ENCODE peak calls at places on chromosome 4, in seven cellular contexts. One of them, this sample, is unnamed.

GRCh38 chr4:132063829-132064228 is 1085.3 kb upstream of the PCDH10 start:
- DNase-seq in osteoblast: no peak
- DNase-seq in fibroblast of pulmonary artery: peak; percentile 84
- DNase-seq in heart right ventricle: no peak
- DNase-seq in esophagus muscularis mucosa: no peak
- DNase-seq in AG09309: no peak
- DNase-seq in AG10803: no peak
- DNase-seq in this sample: no peak

GRCh38 chr4:87049508-87049907 is 114.7 kb downstream of the AFF1 start:
- DNase-seq in fibroblast of pulmonary artery: no peak
- DNase-seq in heart right ventricle: no peak
- DNase-seq in osteoblast: no peak
- DNase-seq in esophagus muscularis mucosa: peak; percentile 57
- DNase-seq in AG10803: no peak
- DNase-seq in AG09309: no peak
- DNase-seq in this sample: no peak

GRCh38 chr4:150673793-150674192 is 91.8 kb downstream of the MAB21L2 start:
- DNase-seq in AG10803: no peak
- DNase-seq in fibroblast of pulmonary artery: no peak
- DNase-seq in AG09309: no peak
- DNase-seq in esophagus muscularis mucosa: no peak
- DNase-seq in heart right ventricle: no peak
- DNase-seq in osteoblast: no peak
- DNase-seq in this sample: no peak

GRCh38 chr4:75679876-75680575 is 6.8 kb upstream of the G3BP2 start:
- DNase-seq in fibroblast of pulmonary artery: no peak
- DNase-seq in esophagus muscularis mucosa: no peak
- DNase-seq in heart right ventricle: no peak
- DNase-seq in AG09309: no peak
- DNase-seq in AG10803: no peak
- DNase-seq in osteoblast: no peak
- DNase-seq in this sample: no peak

GRCh38 chr4:169571435-169571834 is 40.9 kb downstream of the NEK1 start:
- DNase-seq in heart right ventricle: no peak
- DNase-seq in fibroblast of pulmonary artery: no peak
- DNase-seq in esophagus muscularis mucosa: no peak
- DNase-seq in AG10803: no peak
- DNase-seq in AG09309: no peak
- DNase-seq in osteoblast: no peak
- DNase-seq in this sample: no peak

GRCh38 chr4:19514276-19515070 is 737.2 kb upstream of the SLIT2 start:
- DNase-seq in osteoblast: no peak
- DNase-seq in heart right ventricle: no peak
- DNase-seq in AG09309: no peak
- DNase-seq in fibroblast of pulmonary artery: no peak
- DNase-seq in AG10803: peak; percentile 17
- DNase-seq in esophagus muscularis mucosa: no peak
- DNase-seq in this sample: no peak

GRCh38 chr4:88613417-88613875 is 21.2 kb downstream of the HERC3 start:
- DNase-seq in AG10803: no peak
- DNase-seq in fibroblast of pulmonary artery: peak; percentile 32
- DNase-seq in AG09309: no peak
- DNase-seq in osteoblast: no peak
- DNase-seq in esophagus muscularis mucosa: no peak
- DNase-seq in heart right ventricle: no peak
- DNase-seq in this sample: peak; percentile 47

GRCh38 chr4:38674206-38675144 is 10.5 kb downstream of the KLF3 start:
- DNase-seq in AG10803: peak; percentile 22
- DNase-seq in AG09309: no peak
- DNase-seq in osteoblast: peak; percentile 56
- DNase-seq in fibroblast of pulmonary artery: peak; percentile 36
- DNase-seq in esophagus muscularis mucosa: peak; percentile 86
- DNase-seq in heart right ventricle: no peak
- DNase-seq in this sample: no peak

GRCh38 chr4:185219551-185220344 is 10.3 kb downstream of the SNX25 start:
- DNase-seq in osteoblast: no peak
- DNase-seq in fibroblast of pulmonary artery: peak; percentile 83
- DNase-seq in AG09309: peak; percentile 74
- DNase-seq in heart right ventricle: peak; percentile 25
- DNase-seq in AG10803: peak; percentile 91
- DNase-seq in esophagus muscularis mucosa: peak; percentile 89
- DNase-seq in this sample: no peak

GRCh38 chr4:150297861-150298474 is 219.7 kb downstream of the DCLK2 start:
- DNase-seq in heart right ventricle: no peak
- DNase-seq in fibroblast of pulmonary artery: peak; percentile 86
- DNase-seq in AG09309: no peak
- DNase-seq in AG10803: peak; percentile 66
- DNase-seq in osteoblast: no peak
- DNase-seq in esophagus muscularis mucosa: no peak
- DNase-seq in this sample: peak; percentile 36

GRCh38 chr4:20194079-20195013 is 57.4 kb upstream of the SLIT2 start:
- DNase-seq in AG09309: peak; percentile 69
- DNase-seq in esophagus muscularis mucosa: no peak
- DNase-seq in AG10803: peak; percentile 89
- DNase-seq in osteoblast: peak; percentile 56
- DNase-seq in heart right ventricle: no peak
- DNase-seq in fibroblast of pulmonary artery: peak; percentile 92
- DNase-seq in this sample: no peak

GRCh38 chr4:120801171-120801758 is 121.3 kb downstream of the PRDM5 start:
- DNase-seq in osteoblast: peak; percentile 87
- DNase-seq in heart right ventricle: peak; percentile 26
- DNase-seq in fibroblast of pulmonary artery: peak; percentile 80
- DNase-seq in esophagus muscularis mucosa: no peak
- DNase-seq in AG10803: peak; percentile 70
- DNase-seq in AG09309: peak; percentile 25
- DNase-seq in this sample: no peak

GRCh38 chr4:139367421-139368090 is 65.3 kb upstream of the NDUFC1 start:
- DNase-seq in heart right ventricle: no peak
- DNase-seq in osteoblast: peak; percentile 66
- DNase-seq in AG09309: peak; percentile 45
- DNase-seq in fibroblast of pulmonary artery: peak; percentile 50
- DNase-seq in AG10803: peak; percentile 36
- DNase-seq in esophagus muscularis mucosa: no peak
- DNase-seq in this sample: no peak

GRCh38 chr4:105641876-105642275 is 66.6 kb downstream of the INTS12 start:
- DNase-seq in esophagus muscularis mucosa: no peak
- DNase-seq in AG10803: no peak
- DNase-seq in heart right ventricle: no peak
- DNase-seq in osteoblast: no peak
- DNase-seq in fibroblast of pulmonary artery: no peak
- DNase-seq in AG09309: no peak
- DNase-seq in this sample: no peak

GRCh38 chr4:172822322-172822721 is 346.3 kb upstream of the GALNT7 start:
- DNase-seq in osteoblast: no peak
- DNase-seq in AG10803: no peak
- DNase-seq in heart right ventricle: no peak
- DNase-seq in AG09309: no peak
- DNase-seq in fibroblast of pulmonary artery: no peak
- DNase-seq in esophagus muscularis mucosa: no peak
- DNase-seq in this sample: no peak

GRCh38 chr4:42417491-42417890 is 20.2 kb downstream of the SHISA3 start:
- DNase-seq in osteoblast: no peak
- DNase-seq in AG09309: no peak
- DNase-seq in heart right ventricle: no peak
- DNase-seq in esophagus muscularis mucosa: no peak
- DNase-seq in AG10803: no peak
- DNase-seq in fibroblast of pulmonary artery: peak; percentile 32
- DNase-seq in this sample: no peak

GRCh38 chr4:145375416-145375815 is 106.2 kb upstream of the SMAD1 start:
- DNase-seq in osteoblast: no peak
- DNase-seq in AG09309: no peak
- DNase-seq in AG10803: no peak
- DNase-seq in fibroblast of pulmonary artery: no peak
- DNase-seq in esophagus muscularis mucosa: no peak
- DNase-seq in heart right ventricle: no peak
- DNase-seq in this sample: no peak

GRCh38 chr4:7335363-7336066 is 99.2 kb downstream of the PSAPL1 start:
- DNase-seq in osteoblast: peak; percentile 96
- DNase-seq in AG10803: peak; percentile 27
- DNase-seq in heart right ventricle: peak; percentile 67
- DNase-seq in AG09309: no peak
- DNase-seq in fibroblast of pulmonary artery: peak; percentile 29
- DNase-seq in esophagus muscularis mucosa: no peak
- DNase-seq in this sample: peak; percentile 70

DNA sequence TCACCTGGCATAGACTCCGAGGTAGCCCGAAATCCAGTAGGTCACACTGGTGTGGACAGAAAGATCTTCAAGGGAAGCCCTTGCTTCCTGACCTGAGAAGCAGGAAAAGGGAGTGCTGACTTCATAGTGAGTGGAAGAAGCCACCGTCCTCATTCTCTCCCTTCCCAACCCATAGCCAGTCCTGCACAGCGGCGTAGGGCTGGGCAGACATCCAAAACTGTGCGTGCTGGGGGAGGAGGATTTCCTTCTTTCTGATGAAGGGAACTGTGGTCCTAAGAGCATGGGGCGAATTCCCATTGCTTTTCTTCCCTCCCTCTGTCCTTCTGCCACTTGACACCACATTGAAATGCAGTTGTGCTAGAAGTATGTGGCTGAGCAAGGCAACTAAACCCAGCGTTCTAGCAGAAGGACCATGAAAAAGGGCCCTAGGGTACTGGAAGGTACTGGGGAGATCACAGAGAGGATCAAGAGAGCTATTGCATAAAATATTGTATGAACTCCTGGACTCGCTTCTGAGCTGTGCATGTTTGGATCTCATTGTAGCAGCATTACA is 66.9 kb downstream of the STOX2 start:
- DNase-seq in heart right ventricle: peak; percentile 60
- DNase-seq in fibroblast of pulmonary artery: peak; percentile 23
- DNase-seq in osteoblast: no peak
- DNase-seq in AG10803: no peak
- DNase-seq in AG09309: no peak
- DNase-seq in esophagus muscularis mucosa: no peak
- DNase-seq in this sample: no peak
- H3K4me3 ChIP-seq in heart right ventricle: no peak overlapping the region
- H3K4me3 ChIP-seq in fibroblast of pulmonary artery: no peak overlapping the region
- H3K4me3 ChIP-seq in osteoblast: no peak overlapping the region
- H3K4me3 ChIP-seq in AG10803: no peak overlapping the region
- H3K4me3 ChIP-seq in AG09309: no peak overlapping the region
- H3K4me3 ChIP-seq in esophagus muscularis mucosa: no peak overlapping the region
- H3K4me3 ChIP-seq in this sample: no peak overlapping the region

DNA sequence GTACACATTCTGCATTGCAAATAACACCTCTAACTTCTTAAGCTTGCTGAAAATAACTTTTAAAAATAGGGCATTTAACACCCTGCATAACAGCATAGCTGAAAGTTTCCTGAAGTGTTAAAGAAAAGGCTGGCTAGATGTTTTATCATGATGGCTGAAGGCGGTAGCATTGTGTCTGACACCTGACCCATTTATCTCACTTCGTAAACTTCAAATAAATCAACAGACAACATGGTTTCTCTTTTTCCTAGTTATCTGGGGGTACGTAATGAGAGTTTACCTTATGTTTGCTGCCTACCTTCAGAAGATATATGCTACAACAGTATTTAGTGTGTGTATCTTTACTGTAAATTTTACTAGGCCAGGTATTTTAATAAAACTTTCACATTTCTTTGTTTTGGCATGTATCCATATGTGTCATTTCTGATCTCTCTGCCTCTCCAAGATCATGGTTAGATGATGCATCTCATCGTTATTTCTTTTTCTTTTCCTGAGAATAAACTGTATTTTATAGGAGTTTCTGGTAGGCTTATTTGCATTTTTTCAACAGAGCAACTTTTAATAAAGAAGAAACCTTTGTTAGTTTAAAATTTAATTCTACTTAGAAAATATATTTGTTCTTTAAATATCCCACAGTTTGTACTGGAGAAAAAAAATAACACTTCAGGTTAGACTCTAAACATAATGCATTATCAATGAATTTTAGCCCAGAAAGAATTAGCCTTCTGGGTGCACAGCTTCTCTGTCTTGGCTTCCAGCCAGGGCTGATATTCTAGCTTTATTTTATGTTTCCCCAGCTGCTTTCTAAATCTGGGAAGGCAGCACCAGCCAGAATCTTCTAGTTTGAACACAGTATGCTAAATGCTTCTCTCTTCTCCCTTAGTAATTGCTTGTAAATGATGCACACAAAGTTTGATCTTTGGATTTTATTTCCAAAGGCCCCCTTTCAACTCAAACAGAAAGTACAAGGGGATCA is 2.9 kb downstream of the NDST4 start:
- DNase-seq in AG10803: no peak
- DNase-seq in fibroblast of pulmonary artery: no peak
- DNase-seq in osteoblast: no peak
- DNase-seq in AG09309: no peak
- DNase-seq in heart right ventricle: no peak
- DNase-seq in esophagus muscularis mucosa: no peak
- DNase-seq in this sample: no peak
- H3K4me3 ChIP-seq in AG10803: no peak overlapping the region
- H3K4me3 ChIP-seq in fibroblast of pulmonary artery: no peak overlapping the region
- H3K4me3 ChIP-seq in osteoblast: no peak overlapping the region
- H3K4me3 ChIP-seq in AG09309: no peak overlapping the region
- H3K4me3 ChIP-seq in heart right ventricle: no peak overlapping the region
- H3K4me3 ChIP-seq in esophagus muscularis mucosa: no peak overlapping the region
- H3K4me3 ChIP-seq in this sample: no peak overlapping the region

DNA sequence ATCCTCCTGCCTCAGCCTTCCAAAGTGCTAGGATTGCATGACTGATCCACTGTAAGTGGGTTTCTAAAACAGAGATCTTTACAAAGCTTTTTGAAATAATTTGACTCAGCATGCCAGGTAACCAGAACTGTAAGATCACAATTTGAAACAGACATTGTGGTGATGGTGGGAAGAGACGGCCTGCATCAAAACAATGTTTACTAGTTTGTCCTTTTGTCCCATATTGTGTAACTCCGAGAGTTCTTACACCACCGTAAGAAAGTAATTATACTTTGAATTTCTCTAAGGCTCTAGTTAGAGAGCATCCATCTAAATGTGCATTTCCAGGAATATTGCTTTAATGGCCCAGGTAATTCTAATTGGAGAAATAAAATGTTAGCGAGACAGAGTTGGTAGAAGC is 594 bp upstream of the ARHGAP24 start:
- DNase-seq in esophagus muscularis mucosa: no peak
- DNase-seq in heart right ventricle: no peak
- DNase-seq in fibroblast of pulmonary artery: no peak
- DNase-seq in osteoblast: no peak
- DNase-seq in AG10803: peak; percentile 63
- DNase-seq in AG09309: no peak
- DNase-seq in this sample: no peak
- H3K4me3 ChIP-seq in esophagus muscularis mucosa: peak overlapping the region; percentile 65
- H3K4me3 ChIP-seq in heart right ventricle: peak overlapping the region; percentile 82
- H3K4me3 ChIP-seq in fibroblast of pulmonary artery: peak overlapping the region; percentile 79
- H3K4me3 ChIP-seq in osteoblast: peak overlapping the region; percentile 80
- H3K4me3 ChIP-seq in AG10803: peak overlapping the region; percentile 83
- H3K4me3 ChIP-seq in AG09309: peak overlapping the region; percentile 91
- H3K4me3 ChIP-seq in this sample: no peak overlapping the region

GRCh38 chr4:118683513-118683912 is 1.7 kb upstream of the METTL14 start:
- DNase-seq in esophagus muscularis mucosa: no peak
- DNase-seq in AG10803: no peak
- DNase-seq in heart right ventricle: no peak
- DNase-seq in osteoblast: no peak
- DNase-seq in fibroblast of pulmonary artery: no peak
- DNase-seq in AG09309: no peak
- DNase-seq in this sample: no peak

GRCh38 chr4:118684873-118685811 is at the start of gene METTL14:
- DNase-seq in heart right ventricle: peak; percentile 93
- DNase-seq in fibroblast of pulmonary artery: peak; percentile 94
- DNase-seq in osteoblast: peak; percentile 68
- DNase-seq in AG09309: peak; percentile 52
- DNase-seq in AG10803: peak; percentile 85
- DNase-seq in esophagus muscularis mucosa: peak; percentile 98
- DNase-seq in this sample: peak; percentile 91

GRCh38 chr4:118680808-118681207 is 4.4 kb upstream of the METTL14 start:
- DNase-seq in fibroblast of pulmonary artery: no peak
- DNase-seq in AG09309: no peak
- DNase-seq in heart right ventricle: no peak
- DNase-seq in AG10803: no peak
- DNase-seq in esophagus muscularis mucosa: no peak
- DNase-seq in osteoblast: no peak
- DNase-seq in this sample: no peak

GRCh38 chr4:118682928-118683327 is 2.3 kb upstream of the METTL14 start:
- DNase-seq in esophagus muscularis mucosa: no peak
- DNase-seq in osteoblast: peak; percentile 84
- DNase-seq in AG10803: peak; percentile 50
- DNase-seq in AG09309: peak; percentile 7
- DNase-seq in fibroblast of pulmonary artery: peak; percentile 49
- DNase-seq in heart right ventricle: no peak
- DNase-seq in this sample: no peak
- H3K4me3 ChIP-seq in esophagus muscularis mucosa: no peak overlapping the region
- H3K4me3 ChIP-seq in osteoblast: no peak overlapping the region
- H3K4me3 ChIP-seq in AG10803: no peak overlapping the region
- H3K4me3 ChIP-seq in AG09309: no peak overlapping the region
- H3K4me3 ChIP-seq in fibroblast of pulmonary artery: no peak overlapping the region
- H3K4me3 ChIP-seq in heart right ventricle: no peak overlapping the region
- H3K4me3 ChIP-seq in this sample: no peak overlapping the region

This sample was measured in DND-41.